ENCODE peak calls at places on chromosomes 5 and 9, in eight cellular contexts. W is sigmoid colon; U is body of pancreas; B is neural progenitor cell; T is right lobe of liver; J is IMR-90; G is transverse colon; O is CD8-positive, alpha-beta T cell. R is an unnamed sample. For H3K4me1, the result is how much of the 10 kb centered on the place peaks cover.

GRCh38 chr9:132787748-132788159 is 90.3 kb downstream of the AK8 start:
- DNase-seq in T (no peak), B (no peak), G (no peak), O (no peak), W (no peak), J (no peak), U (no peak), R (no peak)

GRCh38 chr9:129597355-129598088 is 23.4 kb downstream of the C9orf50 start:
- DNase-seq in J (peak), B (peak), T (no peak), U (peak), W (peak), O (no peak), G (peak), R (peak)

GRCh38 chr5:685262-686171 is 7.6 kb downstream of the TPPP start:
- DNase-seq in J (no peak), O (no peak), B (no peak), G (no peak), W (peak), U (no peak), T (no peak), R (peak)

GRCh38 chr5:136038635-136039034 is 9.8 kb downstream of the TGFBI start:
- DNase-seq in O (no peak), U (no peak), W (no peak), T (no peak), B (no peak), G (no peak), J (peak), R (no peak)

GRCh38 chr9:8696536-8696935 is 897.0 kb upstream of the DMAC1 start:
- DNase-seq in O (no peak), T (no peak), U (no peak), B (no peak), G (no peak), W (no peak), J (no peak), R (no peak)

GRCh38 chr5:107455111-107455544 is 215.6 kb downstream of the EFNA5 start:
- DNase-seq in T (no peak), G (no peak), U (no peak), W (no peak), O (no peak), J (peak), B (peak), R (no peak)

GRCh38 chr5:1220351-1220750 is 4.8 kb upstream of the SLC6A18 start:
- DNase-seq in J (no peak), W (no peak), U (no peak), G (no peak), T (no peak), B (no peak), O (no peak), R (no peak)

GRCh38 chr9:74519419-74519818 is 22.3 kb downstream of the RORB start:
- DNase-seq in W (no peak), T (no peak), O (no peak), G (no peak), B (no peak), U (no peak), J (no peak), R (no peak)

GRCh38 chr9:94161673-94162072 is 77.4 kb downstream of the PTPDC1 start:
- DNase-seq in B (no peak), J (no peak), O (no peak), G (no peak), U (no peak), W (no peak), T (no peak), R (no peak)

GRCh38 chr5:75037106-75037505 is 15.3 kb downstream of the GCNT4 start:
- DNase-seq in B (no peak), T (no peak), O (no peak), U (peak), J (peak), G (peak), W (no peak), R (no peak)

GRCh38 chr5:142915038-142915437 is 144.9 kb downstream of the ARHGAP26 start:
- DNase-seq in T (no peak), B (no peak), W (no peak), G (no peak), J (no peak), O (no peak), U (no peak), R (no peak)

GRCh38 chr5:91957671-91958070 is 574.6 kb upstream of the ARRDC3 start:
- DNase-seq in B (no peak), G (no peak), J (peak), T (no peak), W (no peak), U (no peak), O (no peak), R (peak)

GRCh38 chr5:15959560-15960164 is 219.9 kb downstream of the MARCHF11 start:
- DNase-seq in U (no peak), J (no peak), T (no peak), W (no peak), B (no peak), O (no peak), G (no peak), R (no peak)

GRCh38 chr5:8905021-8905420 is 640.9 kb downstream of the SEMA5A start:
- DNase-seq in W (no peak), U (no peak), T (no peak), B (no peak), G (peak), J (peak), O (no peak), R (no peak)

GRCh38 chr5:132301341-132302274 is 7.4 kb downstream of the SLC22A4 start:
- DNase-seq in O (no peak), G (peak), W (no peak), B (no peak), J (no peak), T (no peak), U (peak), R (no peak)

GRCh38 chr5:141960449-141961323 is 2.7 kb upstream of the PCDH12 start:
- DNase-seq in J (peak), T (peak), B (peak), G (peak), U (peak), O (peak), W (peak), R (peak)

GRCh38 chr9:20624201-20625002 is 2.1 kb upstream of the MLLT3 start:
- DNase-seq in J (peak), W (peak), O (no peak), U (peak), T (no peak), G (peak), B (peak), R (peak)

GRCh38 chr5:77028631-77029375 is 1.4 kb upstream of the AGGF1 start:
- DNase-seq in U (no peak), T (no peak), O (no peak), W (no peak), B (no peak), J (no peak), G (no peak), R (no peak)

GRCh38 chr9:6408320-6408719 is 4.7 kb upstream of the UHRF2 start:
- DNase-seq in G (no peak), W (no peak), J (no peak), O (no peak), T (no peak), U (no peak), B (no peak), R (no peak)

GRCh38 chr5:35540002-35540401 is 77.7 kb upstream of the SPEF2 start:
- DNase-seq in W (no peak), J (no peak), G (no peak), B (no peak), O (no peak), U (no peak), T (no peak), R (no peak)

GRCh38 chr9:694499-695154 is 146.9 kb upstream of the DMRT1 start:
- DNase-seq in T (no peak), G (no peak), O (no peak), J (peak), U (no peak), W (no peak), B (no peak), R (peak)

GRCh38 chr9:89993678-89994630 is 389.1 kb downstream of the GADD45G start:
- DNase-seq in B (no peak), W (peak), U (peak), O (no peak), T (peak), G (peak), J (no peak), R (peak)

GRCh38 chr5:164375051-164375450 is 869.6 kb downstream of the MAT2B start:
- DNase-seq in T (no peak), G (no peak), U (no peak), W (no peak), B (no peak), O (no peak), J (peak), R (no peak)

GRCh38 chr5:112119527-112119926 is 299.6 kb downstream of the EPB41L4A start:
- DNase-seq in G (no peak), T (no peak), W (no peak), B (no peak), J (no peak), U (no peak), O (no peak), R (no peak)

GRCh38 chr9:134068742-134069535 is 1.1 kb upstream of the BRD3 start:
- DNase-seq in O (no peak), B (no peak), J (peak), T (no peak), G (no peak), W (peak), U (no peak), R (peak)

GRCh38 chr9:93955356-93956182 is 414 bp upstream of the BARX1 start:
- DNase-seq in O (no peak), T (no peak), W (no peak), B (peak), J (no peak), U (no peak), G (no peak), R (no peak)

GRCh38 chr9:103991698-103992097 is 102.4 kb upstream of the SMC2 start:
- DNase-seq in G (no peak), T (no peak), U (no peak), O (no peak), J (no peak), B (no peak), W (no peak), R (no peak)

GRCh38 chr5:181566-181965 is 9.7 kb upstream of the LRRC14B start:
- DNase-seq in G (no peak), O (no peak), U (no peak), W (no peak), J (no peak), T (no peak), B (no peak), R (peak)

GRCh38 chr5:124696898-124697297 is 49.5 kb downstream of the ZNF608 start:
- DNase-seq in T (no peak), O (no peak), B (no peak), W (no peak), U (no peak), J (no peak), G (no peak), R (no peak)

DNA sequence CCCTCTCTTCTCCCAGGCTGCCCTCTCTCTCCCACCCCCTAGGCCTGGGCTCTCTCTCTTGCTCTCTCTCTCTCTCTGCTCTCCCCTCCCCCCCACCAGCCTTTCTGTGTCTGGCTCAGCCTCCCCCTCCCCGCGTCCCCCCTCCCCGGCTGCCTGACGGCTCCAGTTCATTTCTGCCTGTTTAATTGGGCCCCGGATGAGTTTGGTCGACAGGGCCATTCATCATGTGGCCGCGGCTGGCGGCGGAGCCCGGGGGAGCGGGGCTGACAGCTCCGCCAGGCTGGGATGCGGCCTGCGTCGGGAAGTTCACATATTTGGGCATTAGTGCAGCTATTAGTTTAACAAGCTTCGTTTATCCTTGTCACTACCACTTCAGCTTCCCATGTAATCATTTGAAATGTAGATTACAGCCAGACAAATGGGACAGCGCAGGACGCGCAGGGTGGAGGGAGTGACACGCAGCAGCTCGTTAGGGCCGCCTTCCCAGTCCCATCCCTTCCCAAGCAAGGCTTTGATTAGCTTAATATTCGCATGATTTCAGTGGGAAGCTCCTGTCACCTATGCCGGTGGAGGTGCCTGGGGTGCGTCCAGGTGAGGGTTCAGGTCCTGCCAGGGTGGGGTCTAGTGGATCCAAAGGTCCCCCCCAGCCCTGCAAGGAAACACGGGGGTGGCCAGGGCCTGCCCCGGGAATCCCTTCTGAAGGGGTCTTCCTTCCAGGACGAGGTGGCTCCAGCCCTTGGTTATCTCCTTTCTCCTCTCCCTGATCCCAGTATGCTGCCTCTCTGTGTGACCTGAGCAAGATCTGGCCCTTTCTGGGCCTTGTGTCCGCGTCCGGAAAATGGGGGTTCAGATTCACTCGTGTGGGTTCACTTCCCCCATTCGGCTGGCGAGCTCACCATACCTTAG is 214.8 kb downstream of the PAX5 start:
- DNase-seq in B (peak), U (no peak), T (no peak), O (no peak), W (peak), G (no peak), J (no peak), R (peak)
- H3K4me3 ChIP-seq in B (no peak), U (no peak), T (no peak), O (no peak), W (no peak), G (no peak), J (no peak), R (peak)

GRCh38 chr9:136096505-136097001 is 1.5 kb upstream of the NACC2 start:
- DNase-seq in B (no peak), G (no peak), O (no peak), J (no peak), T (no peak), U (no peak), W (no peak), R (no peak)
- H3K27ac ChIP-seq in B (no peak), G (peak), O (no peak), J (no peak), T (no peak), U (no peak), W (peak), R (no peak)

GRCh38 chr5:126497506-126497905 is 74.3 kb downstream of the GRAMD2B start:
- DNase-seq in J (no peak), W (no peak), O (no peak), B (no peak), U (no peak), G (no peak), T (no peak), R (no peak)
- H3K4me1 ChIP-seq in J (under half), W (under half), O (under half), B (under half), U (under half), G (under half), T (under half), R (under half)

GRCh38 chr9:79611091-79611614 is 39.4 kb downstream of the TLE4 start:
- DNase-seq in W (no peak), U (peak), O (no peak), G (no peak), B (peak), J (peak), T (no peak), R (no peak)
- H3K4me3 ChIP-seq in W (no peak), U (no peak), O (no peak), G (no peak), B (peak), J (no peak), T (no peak), R (no peak)

DNA sequence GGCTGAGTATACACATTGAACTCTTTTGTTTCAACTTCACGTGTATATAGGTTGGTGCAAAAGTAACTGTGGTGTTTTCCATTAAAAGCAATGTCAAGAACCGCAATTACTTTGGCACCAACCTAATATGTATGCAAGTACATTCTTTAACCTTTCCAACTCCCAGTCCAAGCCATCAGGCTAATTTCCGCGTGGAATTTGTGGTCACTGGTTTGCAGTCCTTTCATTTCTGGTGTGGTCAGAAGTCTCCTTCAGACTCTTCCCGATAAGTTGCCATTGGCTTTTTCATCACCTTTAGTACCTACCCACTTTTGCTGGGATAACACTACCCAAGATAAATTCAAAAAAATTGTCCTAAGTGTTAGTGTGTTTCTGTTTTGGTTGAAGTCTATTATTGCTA is 84.0 kb downstream of the RGS3 start:
- DNase-seq in J (no peak), U (no peak), O (no peak), G (no peak), B (no peak), W (no peak), T (no peak), R (no peak)
- H3K27ac ChIP-seq in J (no peak), U (peak), O (no peak), G (peak), B (no peak), W (no peak), T (peak), R (peak)

DNA sequence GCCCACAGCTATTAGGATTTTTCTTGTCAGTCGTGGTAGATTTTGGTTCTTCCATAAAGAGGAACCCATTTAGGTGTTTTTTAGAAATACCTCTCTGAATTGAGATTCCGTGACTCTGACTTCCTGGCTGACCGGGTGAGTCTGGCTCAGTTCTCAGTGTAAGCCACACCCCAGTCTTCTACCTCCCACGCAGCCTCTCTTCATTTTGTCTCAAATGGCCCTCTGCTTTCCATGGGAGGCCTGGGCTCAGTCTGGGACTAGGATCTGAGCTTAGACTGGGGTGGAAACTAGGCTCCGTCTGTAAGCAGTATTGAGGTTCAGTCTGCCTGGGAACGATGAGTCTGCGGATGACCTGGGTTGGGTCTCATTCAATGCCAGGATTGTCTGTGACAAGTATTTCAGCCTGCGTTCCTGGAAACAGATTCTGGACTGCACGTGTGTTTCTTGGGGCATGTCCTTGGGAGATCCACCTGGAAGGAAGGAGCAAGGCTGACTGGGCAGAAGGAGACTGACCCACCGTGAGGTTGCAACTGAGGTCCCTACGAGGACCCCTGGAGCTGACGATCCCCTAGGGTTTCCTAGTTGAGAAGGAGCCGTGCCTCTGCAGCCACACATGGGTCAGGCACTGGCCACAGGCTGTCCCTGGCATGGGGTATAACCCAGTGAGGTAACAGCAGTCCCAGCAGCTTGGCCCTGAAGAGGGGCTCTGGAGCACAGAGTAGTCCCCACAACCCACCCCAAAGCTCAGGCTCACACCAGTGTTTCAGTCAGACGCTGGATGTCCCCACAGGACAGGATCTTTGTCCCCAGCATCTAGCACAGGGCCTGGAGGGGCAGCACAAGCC is 12.3 kb upstream of the CRB2 start:
- DNase-seq in J (no peak), W (no peak), O (no peak), T (no peak), B (no peak), U (no peak), G (no peak), R (no peak)
- H3K4me1 ChIP-seq in J (under half), W (under half), O (under half), T (under half), B (under half), U (under half), G (under half), R (under half)

DNA sequence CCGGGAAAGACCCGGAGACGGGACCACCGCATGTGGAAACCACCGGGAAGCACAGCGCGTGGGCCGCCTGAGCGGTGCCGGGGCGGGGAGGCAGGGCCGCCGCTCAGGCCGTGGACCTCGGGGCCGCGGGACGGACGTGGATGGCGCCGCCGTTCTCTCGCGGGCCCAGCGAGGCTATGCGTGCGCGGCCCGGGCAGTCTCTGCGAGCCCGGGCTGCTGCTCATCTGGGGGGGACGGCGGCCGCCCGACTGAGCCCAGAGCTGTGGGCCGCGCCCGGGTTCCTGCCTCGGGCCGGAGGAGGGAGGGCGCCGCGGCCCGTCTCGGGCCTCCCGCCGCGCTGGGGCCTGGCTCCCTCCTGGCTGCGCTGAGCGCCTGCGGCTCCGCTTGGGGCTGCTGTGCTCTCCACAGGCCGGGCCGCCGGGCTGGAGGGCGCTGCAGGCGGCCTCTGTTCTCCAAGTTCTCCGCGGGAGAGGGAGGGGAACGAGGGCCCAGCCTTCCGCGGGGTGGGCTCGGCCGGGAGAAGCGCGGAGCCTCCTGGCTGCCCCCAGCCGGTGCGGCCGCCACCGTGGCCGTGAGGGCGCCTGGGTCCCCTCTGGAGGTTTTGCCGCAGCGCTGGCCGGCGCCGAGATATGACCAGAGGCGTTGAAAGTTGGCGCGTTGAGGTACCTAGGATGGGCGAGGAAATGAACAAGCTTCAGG is 13.7 kb downstream of the RABL6 start:
- DNase-seq in J (no peak), T (peak), W (no peak), G (no peak), B (peak), U (no peak), O (no peak), R (peak)
- H3K4me3 ChIP-seq in J (no peak), T (peak), W (no peak), G (peak), B (peak), U (no peak), O (no peak), R (peak)